ENCODE peak calls at places on chromosomes 11 and 22, in four cellular contexts. One of them, this sample, is unnamed.

GRCh38 chr11:119512373-119512772 is 89.4 kb upstream of the THY1 start:
- DNase-seq in HCT116: no peak
- DNase-seq in breast epithelium: no peak
- DNase-seq in Peyer's patch: no peak
- DNase-seq in this sample: no peak

GRCh38 chr22:36731916-36732315 is 28.4 kb upstream of the CACNG2 start:
- DNase-seq in HCT116: no peak
- DNase-seq in breast epithelium: no peak
- DNase-seq in Peyer's patch: peak; percentile 22
- DNase-seq in this sample: no peak

GRCh38 chr11:30683176-30683575 is 97.0 kb upstream of the MPPED2 start:
- DNase-seq in HCT116: no peak
- DNase-seq in breast epithelium: no peak
- DNase-seq in Peyer's patch: no peak
- DNase-seq in this sample: no peak

GRCh38 chr11:76856571-76856970 is 4.1 kb upstream of the ACER3 start:
- DNase-seq in HCT116: no peak
- DNase-seq in Peyer's patch: no peak
- DNase-seq in breast epithelium: no peak
- DNase-seq in this sample: no peak

GRCh38 chr22:48651981-48652538 is 1175.6 kb downstream of the BRD1 start:
- DNase-seq in breast epithelium: no peak
- DNase-seq in Peyer's patch: no peak
- DNase-seq in HCT116: no peak
- DNase-seq in this sample: no peak

GRCh38 chr22:45975266-45976161 is 1.4 kb downstream of the WNT7B start:
- DNase-seq in HCT116: no peak
- DNase-seq in breast epithelium: peak; percentile 51
- DNase-seq in Peyer's patch: no peak
- DNase-seq in this sample: no peak

GRCh38 chr11:37786214-37786755 is 1188.2 kb upstream of the RAG2 start:
- DNase-seq in breast epithelium: no peak
- DNase-seq in HCT116: no peak
- DNase-seq in Peyer's patch: no peak
- DNase-seq in this sample: no peak

GRCh38 chr11:27882066-27882697 is 181.9 kb upstream of the BDNF start:
- DNase-seq in breast epithelium: no peak
- DNase-seq in HCT116: peak; percentile 52
- DNase-seq in Peyer's patch: no peak
- DNase-seq in this sample: no peak

GRCh38 chr11:33531743-33532181 is 168.9 kb downstream of the C11orf91 start:
- DNase-seq in Peyer's patch: no peak
- DNase-seq in breast epithelium: peak; percentile 22
- DNase-seq in HCT116: no peak
- DNase-seq in this sample: no peak

GRCh38 chr11:10489444-10489785 is 34.4 kb downstream of the AMPD3 start:
- DNase-seq in Peyer's patch: peak; percentile 91
- DNase-seq in breast epithelium: no peak
- DNase-seq in HCT116: no peak
- DNase-seq in this sample: no peak

GRCh38 chr11:132848336-132848735 is 684.0 kb downstream of the OPCML start:
- DNase-seq in Peyer's patch: no peak
- DNase-seq in HCT116: no peak
- DNase-seq in breast epithelium: peak; percentile 31
- DNase-seq in this sample: no peak

GRCh38 chr11:66221726-66222236 is 46.7 kb upstream of the RAB1B start:
- DNase-seq in Peyer's patch: peak; percentile 42
- DNase-seq in breast epithelium: no peak
- DNase-seq in HCT116: no peak
- DNase-seq in this sample: peak; percentile 27

DNA sequence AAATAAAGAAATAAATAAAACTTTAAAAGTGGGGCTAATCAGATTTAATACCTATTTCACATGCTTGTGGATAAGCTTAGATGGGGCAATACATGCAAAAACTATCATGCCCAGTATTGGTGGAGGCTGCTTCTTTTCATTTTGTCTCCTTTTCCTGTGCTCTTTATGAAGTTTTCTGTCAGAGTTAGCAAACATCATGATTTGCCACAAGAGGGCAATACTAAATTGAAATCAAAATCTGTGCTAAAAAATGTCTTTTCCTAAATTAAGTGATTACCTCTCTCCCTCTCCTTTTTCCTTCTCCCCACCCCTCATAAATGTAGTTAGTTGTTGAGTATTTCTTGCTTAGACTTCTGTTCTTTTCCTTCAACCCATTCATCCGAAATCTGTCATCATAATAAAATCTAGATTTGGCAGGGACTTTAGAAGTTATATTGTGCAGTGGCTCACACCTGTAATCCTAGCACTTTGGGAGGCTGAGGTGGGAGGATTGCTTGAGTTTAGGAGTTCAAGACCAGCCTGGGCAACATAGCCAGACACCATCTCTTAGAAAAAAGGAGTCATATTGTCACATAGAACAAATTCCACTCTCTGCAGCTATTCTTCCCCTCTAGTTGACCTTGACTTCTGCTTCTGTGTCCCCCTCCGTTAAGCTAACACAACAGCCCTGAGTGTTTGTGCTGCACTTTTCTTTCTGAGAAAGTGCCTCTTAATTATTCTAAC is 4.7 kb upstream of the ARHGAP42 start:
- DNase-seq in Peyer's patch: no peak
- DNase-seq in HCT116: peak; percentile 21
- DNase-seq in breast epithelium: no peak
- DNase-seq in this sample: no peak
- TF ChIP-seq CTCF in Peyer's patch: peak; percentile 40
- TF ChIP-seq CTCF in HCT116: peak; percentile 45
- TF ChIP-seq CTCF in breast epithelium: peak; percentile 46
- TF ChIP-seq CTCF in this sample: peak; percentile 37

GRCh38 chr22:38239101-38239761 is 33.6 kb downstream of the TMEM184B start:
- DNase-seq in HCT116: no peak
- DNase-seq in Peyer's patch: no peak
- DNase-seq in breast epithelium: no peak
- DNase-seq in this sample: no peak
- H3K4me3 ChIP-seq in HCT116: no peak overlapping the region
- H3K4me3 ChIP-seq in Peyer's patch: no peak overlapping the region
- H3K4me3 ChIP-seq in breast epithelium: no peak overlapping the region
- H3K4me3 ChIP-seq in this sample: no peak overlapping the region

DNA sequence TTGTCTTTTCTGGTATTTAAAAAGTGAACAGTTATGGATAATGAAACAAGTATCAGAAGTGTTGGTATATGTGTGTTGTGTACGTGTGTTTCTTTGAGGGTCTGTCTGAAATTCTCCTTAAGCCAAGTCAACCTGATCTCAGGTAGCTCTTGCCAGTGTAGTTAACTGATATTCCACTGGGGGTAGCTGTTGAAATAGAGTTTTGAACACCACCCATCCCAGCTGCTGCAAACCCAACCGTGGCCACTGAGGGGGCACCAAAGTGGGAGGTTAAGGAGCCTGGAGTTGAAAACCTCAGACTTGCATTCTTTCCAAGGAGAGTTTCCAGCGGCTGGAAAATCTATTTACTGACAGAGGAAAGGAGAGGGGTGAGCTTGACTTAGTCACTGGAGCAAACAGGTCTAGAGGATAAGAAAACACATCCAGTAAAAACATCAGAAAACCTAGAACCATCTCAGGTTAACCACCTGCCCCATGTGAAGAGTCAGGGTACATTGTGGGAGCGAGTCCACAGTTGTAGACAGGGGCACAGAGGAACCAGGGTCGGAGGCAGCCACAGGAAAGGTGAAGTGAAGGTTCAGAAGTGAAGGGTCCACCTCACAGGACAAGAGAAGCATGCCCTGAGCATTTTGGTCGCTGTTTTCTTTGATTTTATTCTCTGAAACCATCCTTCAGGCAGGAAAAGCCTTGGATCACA is 8.8 kb upstream of the CUL5 start:
- DNase-seq in HCT116: peak; percentile 74
- DNase-seq in Peyer's patch: no peak
- DNase-seq in breast epithelium: no peak
- DNase-seq in this sample: no peak
- TF ChIP-seq CTCF in HCT116: peak; percentile 81
- TF ChIP-seq CTCF in Peyer's patch: peak; percentile 42
- TF ChIP-seq CTCF in breast epithelium: no peak
- TF ChIP-seq CTCF in this sample: peak; percentile 78

DNA sequence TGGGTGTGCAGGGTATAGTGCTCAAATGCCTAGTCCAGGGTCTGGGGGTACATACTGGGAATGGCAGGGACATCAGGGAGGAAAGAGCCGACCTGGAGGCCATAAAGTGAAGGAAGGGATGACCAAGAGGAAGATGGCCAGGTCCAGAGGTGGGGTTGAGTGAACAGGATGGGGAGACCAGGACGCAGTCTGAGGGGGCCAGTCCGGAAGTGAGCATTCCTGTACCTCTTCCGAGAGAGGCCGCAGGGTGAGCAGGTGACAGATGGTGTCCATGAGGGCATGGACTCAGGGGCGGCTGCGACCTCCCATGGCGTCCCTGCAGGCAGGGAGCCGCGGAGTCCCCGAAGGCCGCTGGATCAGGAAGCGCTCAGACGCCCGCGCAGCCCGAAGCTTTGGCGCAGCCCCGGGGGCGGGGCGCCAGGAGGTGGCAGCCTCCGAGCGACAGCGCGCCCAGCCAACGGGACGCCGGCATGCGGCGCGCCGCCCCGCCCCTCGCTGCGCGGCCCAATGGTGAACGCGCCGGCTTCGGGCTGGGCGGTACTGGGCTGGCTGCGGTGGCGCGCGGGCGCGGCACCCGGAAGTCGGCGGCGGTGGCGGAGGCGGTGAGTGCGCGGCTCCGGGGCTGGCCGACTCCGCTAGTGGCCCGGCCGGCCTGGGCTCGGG is at the start of gene TANGO2:
- DNase-seq in breast epithelium: peak; percentile 90
- DNase-seq in Peyer's patch: peak; percentile 97
- DNase-seq in HCT116: peak; percentile 68
- DNase-seq in this sample: peak; percentile 59
- H3K4me3 ChIP-seq in breast epithelium: peak within 1 kb of the TSS; percentile 94
- H3K4me3 ChIP-seq in Peyer's patch: peak within 1 kb of the TSS; percentile 97
- H3K4me3 ChIP-seq in HCT116: peak within 1 kb of the TSS; percentile 99
- H3K4me3 ChIP-seq in this sample: peak within 1 kb of the TSS; percentile 69

GRCh38 chr11:73729594-73730206 is 31.2 kb downstream of the RAB6A start:
- DNase-seq in Peyer's patch: no peak
- DNase-seq in HCT116: peak; percentile 4
- DNase-seq in breast epithelium: no peak
- DNase-seq in this sample: no peak
- TF ChIP-seq CTCF in Peyer's patch: peak; percentile 28
- TF ChIP-seq CTCF in HCT116: peak; percentile 76
- TF ChIP-seq CTCF in breast epithelium: no peak
- TF ChIP-seq CTCF in this sample: peak; percentile 57

DNA sequence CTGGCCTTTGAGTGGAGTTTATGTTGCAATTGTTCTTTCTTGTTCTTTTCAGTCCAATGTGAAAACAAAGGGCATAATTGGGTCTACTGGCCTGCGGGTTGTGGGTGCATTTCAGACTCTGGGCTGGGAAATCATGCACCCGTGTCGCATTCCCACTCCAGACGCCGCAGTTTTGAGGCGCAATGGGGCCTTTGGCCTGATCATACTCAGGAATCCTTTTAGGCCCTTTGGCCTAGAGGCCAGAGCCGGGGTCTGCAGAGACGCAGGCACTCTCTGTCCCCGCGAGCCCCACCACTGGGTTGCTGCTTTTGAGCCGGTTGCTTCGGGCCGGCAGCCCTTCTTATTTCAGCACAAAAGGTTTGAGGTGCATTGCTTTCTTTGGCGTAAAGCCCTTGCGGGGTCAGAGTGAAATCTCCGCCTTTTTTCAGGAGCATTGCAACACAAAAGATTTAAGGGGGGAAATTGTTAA is 48.4 kb upstream of the DBX1 start:
- DNase-seq in breast epithelium: no peak
- DNase-seq in Peyer's patch: no peak
- DNase-seq in HCT116: no peak
- DNase-seq in this sample: no peak
- H3K4me3 ChIP-seq in breast epithelium: no peak overlapping the region
- H3K4me3 ChIP-seq in Peyer's patch: no peak overlapping the region
- H3K4me3 ChIP-seq in HCT116: no peak overlapping the region
- H3K4me3 ChIP-seq in this sample: no peak overlapping the region

DNA sequence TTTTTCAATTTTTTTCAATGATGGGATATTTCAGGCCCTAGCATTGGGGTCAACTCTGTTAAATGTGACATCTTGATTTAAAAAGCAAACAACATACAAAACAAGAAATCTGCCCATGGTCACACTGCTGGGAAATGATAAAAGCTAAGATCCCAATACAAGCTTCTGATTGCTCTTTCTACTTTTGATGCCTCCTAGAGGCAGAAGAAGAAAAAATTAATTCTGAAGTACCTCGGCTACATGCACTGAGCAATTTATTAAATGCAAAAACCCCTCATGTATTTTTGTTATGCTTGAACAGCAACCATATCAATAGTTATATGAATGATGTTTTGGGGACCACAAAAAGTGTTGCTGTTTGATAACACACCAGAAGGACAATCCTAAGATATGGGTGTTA is 342.1 kb upstream of the NARS2 start:
- DNase-seq in HCT116: no peak
- DNase-seq in breast epithelium: no peak
- DNase-seq in Peyer's patch: no peak
- DNase-seq in this sample: no peak
- TF ChIP-seq CTCF in HCT116: no peak
- TF ChIP-seq CTCF in breast epithelium: no peak
- TF ChIP-seq CTCF in Peyer's patch: no peak
- TF ChIP-seq CTCF in this sample: no peak

GRCh38 chr11:2691355-2691761 is 8.4 kb downstream of the KCNQ1OT1 start:
- DNase-seq in Peyer's patch: peak; percentile 28
- DNase-seq in HCT116: no peak
- DNase-seq in breast epithelium: no peak
- DNase-seq in this sample: no peak
- H3K4me3 ChIP-seq in Peyer's patch: no peak overlapping the region
- H3K4me3 ChIP-seq in HCT116: no peak overlapping the region
- H3K4me3 ChIP-seq in breast epithelium: no peak overlapping the region
- H3K4me3 ChIP-seq in this sample: no peak overlapping the region

This sample was measured in GM12864.